ENCODE peak calls at places on chromosomes 4 and X, in four cellular contexts. One of them, this sample, is unnamed.

GRCh38 chrX:69501433-69501832 is 2.7 kb upstream of the NALF2 start:
- DNase-seq in stomach: peak
- DNase-seq in NCI-H2107: peak
- DNase-seq in ELR: no peak
- DNase-seq in this sample: no peak

GRCh38 chrX:8237718-8238117 is 66.7 kb upstream of the VCX2 start:
- DNase-seq in stomach: no peak
- DNase-seq in NCI-H2107: no peak
- DNase-seq in ELR: peak
- DNase-seq in this sample: no peak

GRCh38 chrX:153420851-153421599 is 9.8 kb downstream of the ZFP92 start:
- DNase-seq in stomach: no peak
- DNase-seq in ELR: no peak
- DNase-seq in NCI-H2107: no peak
- DNase-seq in this sample: no peak

GRCh38 chrX:38260231-38260630 is 39.6 kb upstream of the SRPX start:
- DNase-seq in ELR: peak
- DNase-seq in NCI-H2107: no peak
- DNase-seq in stomach: no peak
- DNase-seq in this sample: no peak

GRCh38 chr4:37663552-37663951 is 22.6 kb downstream of the RELL1 start:
- DNase-seq in NCI-H2107: no peak
- DNase-seq in stomach: no peak
- DNase-seq in ELR: no peak
- DNase-seq in this sample: no peak

GRCh38 chrX:68018248-68019203 is 414.8 kb downstream of the OPHN1 start:
- DNase-seq in ELR: peak
- DNase-seq in stomach: no peak
- DNase-seq in NCI-H2107: no peak
- DNase-seq in this sample: no peak

GRCh38 chr4:58453956-58454355 is 1343.8 kb upstream of the IGFBP7 start:
- DNase-seq in NCI-H2107: no peak
- DNase-seq in stomach: no peak
- DNase-seq in ELR: peak
- DNase-seq in this sample: no peak

GRCh38 chr4:152327606-152328453 is 208.1 kb downstream of the FBXW7 start:
- DNase-seq in stomach: no peak
- DNase-seq in ELR: no peak
- DNase-seq in NCI-H2107: no peak
- DNase-seq in this sample: no peak

GRCh38 chr4:16026155-16026761 is 57.6 kb downstream of the PROM1 start:
- DNase-seq in stomach: no peak
- DNase-seq in ELR: peak
- DNase-seq in NCI-H2107: no peak
- DNase-seq in this sample: no peak

GRCh38 chr4:86560447-86560846 is 33.7 kb upstream of the PTPN13 start:
- DNase-seq in NCI-H2107: no peak
- DNase-seq in stomach: no peak
- DNase-seq in ELR: no peak
- DNase-seq in this sample: no peak

GRCh38 chrX:93422693-93423092 is 250.7 kb downstream of the NAP1L3 start:
- DNase-seq in stomach: no peak
- DNase-seq in NCI-H2107: peak
- DNase-seq in ELR: peak
- DNase-seq in this sample: no peak

GRCh38 chr4:44684648-44685047 is 6.4 kb downstream of the GUF1 start:
- DNase-seq in ELR: no peak
- DNase-seq in NCI-H2107: no peak
- DNase-seq in stomach: no peak
- DNase-seq in this sample: no peak

GRCh38 chr4:156686120-156686519 is 285.5 kb downstream of the PDGFC start:
- DNase-seq in ELR: peak
- DNase-seq in NCI-H2107: no peak
- DNase-seq in stomach: no peak
- DNase-seq in this sample: peak

GRCh38 chrX:7215842-7216241 is 67.9 kb upstream of the PUDP start:
- DNase-seq in NCI-H2107: no peak
- DNase-seq in ELR: peak
- DNase-seq in stomach: no peak
- DNase-seq in this sample: no peak

GRCh38 chrX:132292753-132293152 is 73.5 kb upstream of the RAP2C start:
- DNase-seq in stomach: no peak
- DNase-seq in NCI-H2107: no peak
- DNase-seq in ELR: peak
- DNase-seq in this sample: no peak

GRCh38 chrX:35292522-35292921 is 349.9 kb downstream of the FAM47B start:
- DNase-seq in NCI-H2107: no peak
- DNase-seq in stomach: no peak
- DNase-seq in ELR: no peak
- DNase-seq in this sample: no peak

GRCh38 chrX:10486373-10486772 is 134.0 kb downstream of the MID1 start:
- DNase-seq in ELR: peak
- DNase-seq in stomach: no peak
- DNase-seq in NCI-H2107: no peak
- DNase-seq in this sample: peak

GRCh38 chrX:23938690-23939089 is 30.9 kb downstream of the CXorf58 start:
- DNase-seq in stomach: no peak
- DNase-seq in ELR: no peak
- DNase-seq in NCI-H2107: no peak
- DNase-seq in this sample: no peak

GRCh38 chr4:81030617-81031388 is at the start of gene BMP3:
- DNase-seq in stomach: no peak
- DNase-seq in NCI-H2107: peak
- DNase-seq in ELR: no peak
- DNase-seq in this sample: no peak

GRCh38 chr4:99074816-99075215 is 13.8 kb downstream of the ADH5 start:
- DNase-seq in ELR: no peak
- DNase-seq in NCI-H2107: no peak
- DNase-seq in stomach: no peak
- DNase-seq in this sample: no peak

GRCh38 chrX:57364145-57364544 is 77.6 kb downstream of the FAAH2 start:
- DNase-seq in stomach: no peak
- DNase-seq in ELR: no peak
- DNase-seq in NCI-H2107: no peak
- DNase-seq in this sample: no peak

GRCh38 chrX:11481035-11481434 is 184.7 kb downstream of the ARHGAP6 start:
- DNase-seq in NCI-H2107: no peak
- DNase-seq in stomach: no peak
- DNase-seq in ELR: no peak
- DNase-seq in this sample: no peak

GRCh38 chr4:98838977-98839618 is 89.8 kb downstream of the EIF4E start:
- DNase-seq in stomach: no peak
- DNase-seq in NCI-H2107: no peak
- DNase-seq in ELR: peak
- DNase-seq in this sample: peak

GRCh38 chr4:13484749-13485345 is 707 bp upstream of the RAB28 start:
- DNase-seq in stomach: no peak
- DNase-seq in ELR: peak
- DNase-seq in NCI-H2107: no peak
- DNase-seq in this sample: no peak

GRCh38 chr4:26992657-26993361 is 132.2 kb downstream of the STIM2 start:
- DNase-seq in stomach: no peak
- DNase-seq in ELR: no peak
- DNase-seq in NCI-H2107: no peak
- DNase-seq in this sample: no peak

GRCh38 chr4:60757986-60758385 is 442.1 kb upstream of the ADGRL3 start:
- DNase-seq in NCI-H2107: no peak
- DNase-seq in ELR: peak
- DNase-seq in stomach: no peak
- DNase-seq in this sample: no peak

GRCh38 chrX:135596495-135596894 is 76.0 kb downstream of the INTS6L start:
- DNase-seq in stomach: peak
- DNase-seq in ELR: peak
- DNase-seq in NCI-H2107: no peak
- DNase-seq in this sample: no peak

GRCh38 chrX:25131055-25131454 is 115.3 kb upstream of the ARX start:
- DNase-seq in stomach: no peak
- DNase-seq in NCI-H2107: no peak
- DNase-seq in ELR: peak
- DNase-seq in this sample: no peak

GRCh38 chr4:4260185-4260751 is 12.2 kb upstream of the TMEM128 start:
- DNase-seq in NCI-H2107: no peak
- DNase-seq in stomach: no peak
- DNase-seq in ELR: peak
- DNase-seq in this sample: no peak

GRCh38 chr4:53967971-53968370 is 96.4 kb downstream of the CHIC2 start:
- DNase-seq in NCI-H2107: no peak
- DNase-seq in ELR: no peak
- DNase-seq in stomach: no peak
- DNase-seq in this sample: no peak